ENCODE peak calls at places on chromosomes 13 and 19, in nine cellular contexts. P is stimulated activated CD8-positive, alpha-beta memory T cell treated with anti-CD3 and anti-CD28 coated beads, Interleukin-4, amount 100 ng/mL, for 1 hour; V is LHCN-M2; Y is H9; I is T-helper 2 cell; D is H1; W is NCI-H2227 treated with DMSO at 0.1 percent for 48 hours; O is omental fat pad; G is foreskin fibroblast. Q is an unnamed sample.

GRCh38 chr13:98174321-98174720 is 2.7 kb downstream of the RNF113B start:
- DNase-seq in G (peak), O (no peak), D (no peak), V (no peak), I (no peak), W (no peak), P (no peak), Y (no peak), Q (no peak)

GRCh38 chr19:3276341-3276799 is 51.9 kb downstream of the CELF5 start:
- DNase-seq in Y (peak), I (peak), G (no peak), P (no peak), D (peak), W (peak), V (no peak), O (no peak), Q (peak)

GRCh38 chr13:44004881-44005280 is 125.2 kb downstream of the LACC1 start:
- DNase-seq in G (peak), W (no peak), O (no peak), P (no peak), Y (no peak), V (peak), D (no peak), I (no peak), Q (peak)

GRCh38 chr19:57056972-57057371 is 62.8 kb upstream of the USP29 start:
- DNase-seq in O (no peak), W (peak), D (no peak), P (no peak), V (peak), I (no peak), Y (no peak), G (peak), Q (no peak)

GRCh38 chr19:2811221-2811722 is 8.4 kb upstream of the ZNF554 start:
- DNase-seq in P (no peak), G (no peak), D (no peak), W (no peak), I (no peak), V (no peak), O (no peak), Y (no peak), Q (no peak)

GRCh38 chr19:45747513-45747912 is 14.3 kb downstream of the MEIOSIN start:
- DNase-seq in Y (no peak), G (no peak), O (no peak), W (no peak), V (no peak), P (no peak), D (no peak), I (no peak), Q (no peak)

GRCh38 chr19:56692496-56692895 is 20.9 kb upstream of the ZNF835 start:
- DNase-seq in G (no peak), O (no peak), W (peak), P (no peak), D (no peak), I (no peak), V (peak), Y (no peak), Q (no peak)

GRCh38 chr19:33152178-33152577 is 20.3 kb downstream of the WDR88 start:
- DNase-seq in O (no peak), Y (no peak), W (no peak), D (no peak), G (peak), P (no peak), V (no peak), I (no peak), Q (peak)

GRCh38 chr13:36006347-36006746 is 124.8 kb downstream of the DCLK1 start:
- DNase-seq in O (no peak), I (no peak), D (no peak), P (no peak), W (no peak), V (no peak), G (no peak), Y (no peak), Q (peak)

GRCh38 chr13:42495256-42495655 is 78.7 kb upstream of the TNFSF11 start:
- DNase-seq in Y (no peak), W (no peak), D (no peak), V (no peak), G (peak), O (no peak), I (no peak), P (no peak), Q (peak)

GRCh38 chr13:113153810-113154748 is 4.4 kb upstream of the PROZ start:
- DNase-seq in W (peak), D (peak), P (peak), G (peak), V (peak), I (peak), O (peak), Y (peak), Q (peak)

GRCh38 chr13:112962396-112962795 is 6.6 kb upstream of the MCF2L start:
- DNase-seq in G (no peak), I (no peak), O (no peak), D (no peak), Y (no peak), P (no peak), V (no peak), W (no peak), Q (no peak)

GRCh38 chr13:35771898-35772297 is 295.4 kb upstream of the MAB21L1 start:
- DNase-seq in O (no peak), W (no peak), I (no peak), Y (no peak), P (no peak), V (peak), G (peak), D (no peak), Q (peak)

GRCh38 chr19:35442091-35442490 is 6.0 kb upstream of the FFAR2 start:
- DNase-seq in G (no peak), P (no peak), Y (no peak), O (no peak), W (no peak), D (no peak), V (no peak), I (no peak), Q (no peak)

GRCh38 chr19:8487137-8487851 is 15.1 kb downstream of the PRAM1 start:
- DNase-seq in P (no peak), G (no peak), O (no peak), W (no peak), V (no peak), D (no peak), I (peak), Y (no peak), Q (no peak)

GRCh38 chr19:54189020-54189667 is at the start of gene MBOAT7:
- DNase-seq in I (no peak), V (no peak), D (no peak), Y (no peak), P (no peak), W (no peak), G (no peak), O (no peak), Q (no peak)

GRCh38 chr19:1070931-1071791 is 4.2 kb downstream of the ARHGAP45 start:
- DNase-seq in W (no peak), O (no peak), P (no peak), Y (peak), G (no peak), D (peak), V (no peak), I (no peak), Q (no peak)

GRCh38 chr19:10335149-10336053 is 2.1 kb upstream of the RAVER1 start:
- DNase-seq in I (no peak), G (no peak), D (peak), Y (peak), P (no peak), V (no peak), O (no peak), W (no peak), Q (no peak)

GRCh38 chr19:55625004-55625326 is 599 bp upstream of the ZNF784 start:
- DNase-seq in P (no peak), D (no peak), V (no peak), Y (no peak), O (no peak), G (no peak), I (no peak), W (no peak), Q (no peak)

GRCh38 chr13:109963384-109963783 is 177.0 kb upstream of the IRS2 start:
- DNase-seq in Y (no peak), O (no peak), V (no peak), I (no peak), G (no peak), W (no peak), D (no peak), P (no peak), Q (no peak)

GRCh38 chr13:113495494-113496251 is 5.2 kb upstream of the DCUN1D2 start:
- DNase-seq in O (no peak), V (no peak), I (no peak), G (peak), D (no peak), Y (peak), P (no peak), W (peak), Q (peak)

GRCh38 chr13:48189122-48189521 is 43.9 kb upstream of the ITM2B start:
- DNase-seq in Y (no peak), D (no peak), O (no peak), G (no peak), P (no peak), I (no peak), W (no peak), V (no peak), Q (no peak)

GRCh38 chr19:49689133-49690072 is at the start of gene ADM5:
- DNase-seq in G (peak), W (peak), D (peak), Y (peak), V (no peak), I (no peak), O (no peak), P (no peak), Q (peak)

GRCh38 chr19:38360839-38361631 is 13.3 kb upstream of the PSMD8 start:
- DNase-seq in I (no peak), V (no peak), W (no peak), Y (no peak), P (no peak), O (no peak), D (no peak), G (no peak), Q (no peak)

GRCh38 chr13:46149272-46150133 is 32.5 kb downstream of the LCP1 start:
- DNase-seq in P (no peak), W (no peak), D (no peak), Y (no peak), G (no peak), V (no peak), I (no peak), O (no peak), Q (peak)

GRCh38 chr19:42140125-42140754 is 8.0 kb upstream of the POU2F2 start:
- DNase-seq in Y (peak), D (peak), G (peak), P (no peak), W (no peak), V (peak), I (no peak), O (no peak), Q (peak)

GRCh38 chr19:40217921-40218890 is at the start of gene TTC9B:
- DNase-seq in P (no peak), G (peak), I (peak), Y (peak), W (peak), D (peak), V (no peak), O (no peak), Q (no peak)

GRCh38 chr19:32104465-32105235 is 240.8 kb upstream of the ZNF507 start:
- DNase-seq in V (peak), Y (no peak), W (no peak), O (no peak), D (peak), P (no peak), G (no peak), I (no peak), Q (no peak)

GRCh38 chr13:106690779-106691178 is 122.8 kb upstream of the ARGLU1 start:
- DNase-seq in G (no peak), W (no peak), P (no peak), I (no peak), V (no peak), D (no peak), O (no peak), Y (no peak), Q (no peak)

Q was measured in epithelial cell of esophagus.